ENCODE peak calls at places on chromosomes 3 and 15, in ten cellular contexts. S is pancreas, R is substantia nigra, N is upper lobe of right lung, U is right atrium auricular region, E is keratinocyte, W is tibial nerve, X is heart left ventricle, T is WERI-Rb-1, I is cardiac muscle cell. A is an unnamed sample.

GRCh38 chr3:149471991-149472390 is 2.5 kb upstream of the TM4SF4 start:
- DNase-seq in I (no peak), T (no peak), E (no peak), S (no peak), W (no peak), N (no peak), U (no peak), X (no peak), R (no peak), A (no peak)

GRCh38 chr3:62833538-62833937 is 41.7 kb downstream of the CADPS start:
- DNase-seq in U (no peak), E (no peak), N (no peak), X (no peak), S (no peak), I (peak), T (no peak), R (no peak), W (no peak), A (no peak)

GRCh38 chr3:191105418-191105817 is 93.6 kb upstream of the OSTN start:
- DNase-seq in U (no peak), X (no peak), N (no peak), S (no peak), W (no peak), I (no peak), E (no peak), R (no peak), T (no peak), A (no peak)

GRCh38 chr15:31341036-31341435 is 14.4 kb downstream of the KLF13 start:
- DNase-seq in X (no peak), N (peak), E (no peak), T (no peak), I (no peak), R (no peak), S (no peak), U (no peak), W (no peak), A (no peak)

GRCh38 chr3:157594413-157594812 is 91.2 kb upstream of the VEPH1 start:
- DNase-seq in R (no peak), I (no peak), T (no peak), N (no peak), E (no peak), X (no peak), W (no peak), U (no peak), S (no peak), A (no peak)

GRCh38 chr3:154872089-154872488 is 208.0 kb upstream of the MME start:
- DNase-seq in X (no peak), R (no peak), I (no peak), W (no peak), S (no peak), E (no peak), N (no peak), T (no peak), U (no peak), A (no peak)

GRCh38 chr15:49468440-49468839 is 45.4 kb downstream of the FGF7 start:
- DNase-seq in X (no peak), R (no peak), S (no peak), U (no peak), E (no peak), N (no peak), W (no peak), I (no peak), T (no peak), A (no peak)

GRCh38 chr3:34396288-34396687 is 597.9 kb downstream of the PDCD6IP start:
- DNase-seq in E (no peak), N (peak), S (no peak), T (peak), U (no peak), W (no peak), X (no peak), R (no peak), I (no peak), A (no peak)

GRCh38 chr3:132254076-132254755 is 63.0 kb upstream of the ACP3 start:
- DNase-seq in E (no peak), R (no peak), S (no peak), I (no peak), X (no peak), T (no peak), W (no peak), U (no peak), N (no peak), A (no peak)

GRCh38 chr3:69890691-69891090 is 108.8 kb upstream of the SAMMSON start:
- DNase-seq in U (no peak), E (no peak), T (no peak), S (no peak), R (no peak), X (no peak), I (no peak), N (no peak), W (no peak), A (no peak)

GRCh38 chr3:144053121-144053520 is 81.5 kb downstream of the DIPK2A start:
- DNase-seq in E (peak), R (no peak), T (no peak), U (no peak), W (no peak), X (no peak), S (no peak), I (no peak), N (no peak), A (no peak)

GRCh38 chr15:91311986-91312385 is 211.9 kb downstream of the SV2B start:
- DNase-seq in S (no peak), U (no peak), E (no peak), N (no peak), X (no peak), W (no peak), I (no peak), R (no peak), T (no peak), A (no peak)

GRCh38 chr15:34436956-34437442 is 609 bp downstream of the GOLGA8A start:
- DNase-seq in I (peak), U (no peak), S (peak), X (peak), R (peak), W (no peak), T (peak), E (no peak), N (peak), A (no peak)

GRCh38 chr15:67510597-67511225 is 10.2 kb upstream of the C15orf61 start:
- DNase-seq in S (no peak), E (no peak), N (no peak), T (no peak), X (no peak), R (no peak), W (no peak), U (no peak), I (no peak), A (no peak)

GRCh38 chr3:37997321-37997720 is 6.7 kb downstream of the VILL start:
- DNase-seq in S (peak), W (no peak), R (no peak), T (no peak), U (no peak), N (peak), I (no peak), X (no peak), E (no peak), A (peak)

GRCh38 chr15:101174152-101174920 is 77.5 kb downstream of the CHSY1 start:
- DNase-seq in I (no peak), R (no peak), N (no peak), U (no peak), W (no peak), X (no peak), T (no peak), E (no peak), S (no peak), A (no peak)

GRCh38 chr15:42155546-42156265 is 730 bp downstream of the PLA2G4F start:
- DNase-seq in T (no peak), R (no peak), I (no peak), U (no peak), X (no peak), E (no peak), S (peak), N (peak), W (no peak), A (no peak)

GRCh38 chr3:186053954-186054353 is 54.9 kb downstream of the ETV5 start:
- DNase-seq in N (no peak), I (no peak), T (no peak), X (no peak), R (no peak), E (no peak), W (no peak), U (no peak), S (no peak), A (no peak)

GRCh38 chr15:91855241-91855640 is 1.7 kb downstream of the SLCO3A1 start:
- DNase-seq in E (no peak), U (no peak), R (no peak), T (no peak), X (no peak), S (no peak), N (no peak), I (no peak), W (no peak), A (no peak)

GRCh38 chr3:136142592-136142991 is 53.5 kb downstream of the MSL2 start:
- DNase-seq in S (no peak), X (no peak), N (no peak), W (no peak), R (no peak), T (no peak), E (peak), I (no peak), U (no peak), A (no peak)

GRCh38 chr3:46970391-46971091 is 6.0 kb downstream of the CCDC12 start:
- DNase-seq in S (peak), X (peak), R (no peak), I (no peak), N (peak), T (no peak), E (no peak), U (no peak), W (no peak), A (no peak)

GRCh38 chr3:36648241-36649034 is 115.9 kb downstream of the DCLK3 start:
- DNase-seq in N (no peak), T (no peak), R (no peak), U (no peak), X (no peak), E (peak), S (no peak), W (no peak), I (no peak), A (no peak)

GRCh38 chr3:179768080-179768479 is 115.2 kb downstream of the USP13 start:
- DNase-seq in I (peak), W (no peak), E (no peak), S (no peak), N (no peak), R (peak), U (no peak), T (peak), X (no peak), A (peak)

GRCh38 chr3:160956785-160957184 is 148.4 kb downstream of the B3GALNT1 start:
- DNase-seq in S (no peak), T (no peak), W (no peak), I (peak), N (no peak), U (no peak), X (no peak), R (no peak), E (no peak), A (no peak)

GRCh38 chr3:143235614-143236204 is 116.1 kb downstream of the CHST2 start:
- DNase-seq in T (no peak), I (no peak), N (no peak), W (no peak), U (no peak), S (no peak), R (no peak), X (no peak), E (no peak), A (no peak)

GRCh38 chr15:83129791-83130190 is 22.3 kb downstream of the TM6SF1 start:
- DNase-seq in R (no peak), S (no peak), T (peak), W (no peak), U (no peak), I (no peak), E (no peak), N (no peak), X (no peak), A (no peak)

GRCh38 chr3:38536686-38537085 is 40.5 kb downstream of the EXOG start:
- DNase-seq in I (no peak), X (no peak), W (no peak), R (no peak), S (no peak), U (no peak), T (no peak), N (no peak), E (no peak), A (no peak)

GRCh38 chr3:127975153-127975552 is 60.1 kb downstream of the KBTBD12 start:
- DNase-seq in W (no peak), T (no peak), I (no peak), S (no peak), U (no peak), E (no peak), X (no peak), R (no peak), N (no peak), A (no peak)

GRCh38 chr3:176032043-176032442 is 1165.2 kb downstream of the TBL1XR1 start:
- DNase-seq in R (no peak), I (no peak), E (no peak), W (no peak), X (no peak), N (no peak), U (no peak), T (no peak), S (no peak), A (no peak)

GRCh38 chr15:77738441-77739437 is 106.0 kb upstream of the LINGO1 start:
- DNase-seq in I (no peak), U (no peak), S (no peak), E (no peak), X (no peak), T (no peak), R (no peak), N (no peak), W (no peak), A (no peak)

GRCh38 chr15:60044636-60045273 is 40.6 kb downstream of the FOXB1 start:
- DNase-seq in R (no peak), E (no peak), S (no peak), U (no peak), W (no peak), N (no peak), T (no peak), I (no peak), X (no peak), A (no peak)

GRCh38 chr15:68224546-68225250 is 4.8 kb downstream of the CLN6 start:
- DNase-seq in T (no peak), W (no peak), E (no peak), X (no peak), R (no peak), I (no peak), S (no peak), U (peak), N (no peak), A (no peak)

GRCh38 chr3:123053107-123053506 is 13.7 kb upstream of the PDIA5 start:
- DNase-seq in T (peak), W (no peak), N (no peak), E (no peak), I (no peak), U (no peak), X (no peak), R (no peak), S (peak), A (no peak)

GRCh38 chr3:151003772-151004127 is 31.2 kb upstream of the CLRN1 start:
- DNase-seq in W (no peak), S (no peak), E (no peak), N (no peak), U (no peak), R (no peak), T (no peak), I (no peak), X (no peak), A (no peak)

GRCh38 chr3:114377426-114377825 is 83.6 kb downstream of the TIGIT start:
- DNase-seq in S (no peak), T (no peak), R (no peak), X (no peak), W (no peak), N (no peak), U (no peak), I (no peak), E (no peak), A (no peak)

GRCh38 chr3:5022966-5023776 is 43.9 kb downstream of the BHLHE40 start:
- DNase-seq in W (no peak), N (no peak), S (peak), I (no peak), U (peak), T (no peak), E (peak), R (no peak), X (peak), A (no peak)

GRCh38 chr3:111541911-111542483 is at the start of gene CD96:
- DNase-seq in W (no peak), U (no peak), X (no peak), N (no peak), I (no peak), T (no peak), R (no peak), E (no peak), S (no peak), A (no peak)

GRCh38 chr3:42655331-42655888 is 1.9 kb downstream of the ZBTB47 start:
- DNase-seq in R (no peak), T (no peak), S (peak), W (no peak), X (peak), U (no peak), N (peak), E (no peak), I (no peak), A (peak)

GRCh38 chr3:188812198-188812597 is 359.6 kb upstream of the TPRG1 start:
- DNase-seq in R (no peak), U (no peak), I (no peak), X (no peak), E (no peak), W (no peak), T (no peak), N (no peak), S (no peak), A (no peak)

DNA sequence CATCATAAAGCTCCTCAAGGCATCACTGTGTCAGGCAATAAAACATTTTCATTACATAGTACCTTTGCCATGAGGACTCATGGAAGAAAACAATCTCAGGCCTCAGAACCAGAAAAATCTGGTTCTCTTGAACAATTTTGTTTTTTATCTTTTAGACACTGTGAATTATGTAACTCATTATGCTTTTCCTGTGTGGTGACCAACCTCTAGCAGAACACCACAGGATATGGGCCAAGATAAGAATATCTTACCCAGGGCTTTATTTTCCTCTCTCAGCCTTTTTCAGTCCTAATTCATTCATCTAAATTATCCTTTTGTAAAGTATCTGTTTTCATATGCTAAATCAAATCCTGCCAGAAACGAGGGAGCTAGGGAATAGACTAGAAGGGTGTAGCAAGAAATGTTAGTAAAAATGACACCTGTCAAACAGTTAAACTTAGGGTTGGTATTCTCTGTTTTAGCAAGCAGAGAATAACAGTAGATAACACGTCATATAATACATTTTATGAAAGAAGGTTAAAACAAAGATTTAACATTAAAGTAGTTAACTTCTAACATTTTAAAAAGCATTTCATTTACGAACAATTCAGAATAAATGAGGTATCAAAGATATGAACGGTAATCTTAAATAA is 111.1 kb downstream of the FBXL22 start:
- DNase-seq in I (no peak), E (no peak), S (no peak), T (no peak), X (no peak), R (no peak), W (no peak), N (no peak), U (no peak), A (no peak)
- H3K27ac ChIP-seq in I (no peak), E (no peak), S (no peak), T (no peak), X (no peak), R (no peak), W (no peak), N (peak), U (no peak), A (peak)

DNA sequence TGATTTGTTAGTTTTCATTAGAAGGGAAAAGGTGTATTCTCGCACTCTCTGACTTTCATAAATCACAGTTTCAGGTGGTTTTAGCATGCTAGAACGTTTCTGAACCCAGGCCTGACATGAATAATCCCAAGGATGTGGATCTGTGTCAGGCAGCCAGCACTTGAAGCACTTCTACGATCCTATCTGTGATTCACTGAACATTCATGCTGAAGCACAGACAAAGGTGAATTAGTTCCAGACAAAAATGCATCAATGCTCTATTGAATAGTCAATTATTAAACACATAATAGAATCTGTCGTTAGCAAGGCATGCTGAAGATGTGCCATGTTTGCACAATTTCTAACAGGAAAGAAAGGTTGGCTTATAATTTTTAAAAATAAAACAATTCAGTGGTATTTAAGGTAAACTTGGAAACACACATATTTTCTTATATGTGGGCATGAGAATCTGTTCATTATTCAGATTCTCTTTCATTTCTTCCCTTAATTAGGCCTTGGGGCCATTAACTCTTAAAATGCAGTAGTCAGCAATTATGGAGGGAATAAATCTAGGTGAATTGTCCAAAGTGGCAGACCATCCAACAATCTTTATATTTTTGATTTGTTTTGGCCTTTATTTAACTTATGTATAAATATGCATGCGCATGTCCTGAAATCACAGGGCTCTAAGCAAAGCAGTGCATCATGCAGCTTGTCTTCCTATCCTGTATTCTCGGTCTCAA is 18.1 kb upstream of the NMNAT3 start:
- DNase-seq in T (no peak), N (no peak), R (no peak), S (no peak), U (no peak), W (no peak), X (no peak), I (peak), E (no peak), A (no peak)
- H3K27ac ChIP-seq in T (no peak), N (no peak), R (no peak), S (no peak), U (no peak), W (no peak), X (no peak), I (no peak), E (no peak), A (no peak)

DNA sequence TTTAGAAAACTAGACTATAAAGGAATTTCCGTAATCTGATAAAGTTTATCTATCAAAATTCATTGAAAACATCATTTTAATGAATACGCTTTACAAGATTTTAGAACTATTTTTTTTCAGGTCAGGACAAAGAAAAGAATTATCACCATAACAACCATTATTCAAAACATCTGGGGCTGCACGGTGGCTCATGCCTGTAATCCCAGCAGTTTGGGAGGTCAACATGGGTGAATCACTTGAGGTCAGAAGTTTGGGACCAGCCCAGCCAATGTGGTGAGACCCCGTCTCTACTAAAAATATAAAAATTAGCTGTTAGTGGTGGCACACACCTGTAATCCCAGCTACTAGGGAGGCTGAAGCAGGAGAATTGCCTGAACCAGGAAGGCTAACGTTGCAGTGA is 260.4 kb downstream of the WNT5A start:
- DNase-seq in U (no peak), T (no peak), S (no peak), X (no peak), W (no peak), I (no peak), R (no peak), E (no peak), N (no peak), A (no peak)
- H3K27ac ChIP-seq in U (no peak), T (no peak), S (no peak), X (no peak), W (no peak), I (no peak), R (no peak), E (no peak), N (no peak), A (no peak)

GRCh38 chr15:40914013-40914412 is 15.1 kb upstream of the DLL4 start:
- DNase-seq in N (no peak), T (no peak), U (no peak), S (no peak), X (no peak), E (no peak), W (no peak), R (no peak), I (no peak), A (no peak)

GRCh38 chr15:40909662-40910625 is 15.7 kb downstream of the VPS18 start:
- DNase-seq in W (no peak), N (peak), U (no peak), S (no peak), E (no peak), R (no peak), T (no peak), I (no peak), X (no peak), A (no peak)

GRCh38 chr15:40911693-40912092 is 17.4 kb downstream of the VPS18 start:
- DNase-seq in X (no peak), R (no peak), W (no peak), I (no peak), S (no peak), E (no peak), T (no peak), U (no peak), N (no peak), A (no peak)

GRCh38 chr15:40912478-40912877 is 16.7 kb upstream of the DLL4 start:
- DNase-seq in W (no peak), X (no peak), E (no peak), S (no peak), T (no peak), I (no peak), R (no peak), U (no peak), N (no peak), A (no peak)

GRCh38 chr15:40911139-40911538 is 16.9 kb downstream of the VPS18 start:
- DNase-seq in W (no peak), U (no peak), X (no peak), S (no peak), E (no peak), I (no peak), N (no peak), R (no peak), T (peak), A (no peak)
- H3K27ac ChIP-seq in W (no peak), U (no peak), X (no peak), S (no peak), E (no peak), I (no peak), N (peak), R (no peak), T (peak), A (no peak)

A was measured in dorsolateral prefrontal cortex.